ENCODE peak calls at places on chromosome 22, in seven cellular contexts. S is central memory CD8-positive, alpha-beta T cell; C is activated B cell treated with CpG ODN at 0.5 μM for 24 hours; T is activated CD4-positive, CD25-positive, alpha-beta regulatory T cell treated with anti-CD3 and anti-CD28 coated beads, Interleukin-2, amount 50 U/mL, for 24 hours; J is T-cell; O is HCT116; W is memory B cell. I is an unnamed sample.

GRCh38 chr22:50139843-50140415 is 30.6 kb upstream of the PANX2 start:
- ATAC-seq in S (no peak), C (no peak), T (peak), J (no peak), O (no peak), W (peak), I (peak)

GRCh38 chr22:43919106-43919965 is 4.3 kb upstream of the PNPLA3 start:
- ATAC-seq in S (no peak), C (no peak), T (no peak), J (no peak), O (no peak), W (no peak), I (no peak)

GRCh38 chr22:45511847-45512261 is 9.2 kb downstream of the FBLN1 start:
- ATAC-seq in S (no peak), C (no peak), T (no peak), J (no peak), O (no peak), W (no peak), I (peak)

GRCh38 chr22:19965771-19966709 is 24.4 kb upstream of the TXNRD2 start:
- ATAC-seq in S (no peak), C (no peak), T (no peak), J (no peak), O (no peak), W (no peak), I (no peak)

GRCh38 chr22:20062766-20063083 is 17.3 kb upstream of the DGCR8 start:
- ATAC-seq in S (no peak), C (no peak), T (no peak), J (no peak), O (peak), W (no peak), I (peak)

GRCh38 chr22:27554841-27555456 is 246.6 kb downstream of the MN1 start:
- ATAC-seq in S (no peak), C (no peak), T (no peak), J (no peak), O (no peak), W (no peak), I (peak)

GRCh38 chr22:46592390-46592872 is 27.8 kb upstream of the GRAMD4 start:
- ATAC-seq in S (peak), C (peak), T (peak), J (peak), O (no peak), W (peak), I (no peak)

GRCh38 chr22:49633010-49633324 is 194.7 kb downstream of the BRD1 start:
- ATAC-seq in S (no peak), C (no peak), T (no peak), J (no peak), O (no peak), W (no peak), I (no peak)

GRCh38 chr22:49724030-49724892 is 103.4 kb downstream of the BRD1 start:
- ATAC-seq in S (no peak), C (no peak), T (peak), J (peak), O (no peak), W (no peak), I (no peak)

GRCh38 chr22:34588893-34589545 is 476.9 kb upstream of the ISX start:
- ATAC-seq in S (no peak), C (no peak), T (no peak), J (no peak), O (no peak), W (no peak), I (no peak)

GRCh38 chr22:26718905-26719304 is 61.5 kb downstream of the MIAT start:
- ATAC-seq in S (no peak), C (no peak), T (no peak), J (no peak), O (peak), W (no peak), I (no peak)

GRCh38 chr22:24432059-24432853 is 4.9 kb downstream of the ADORA2A start:
- ATAC-seq in S (no peak), C (no peak), T (no peak), J (no peak), O (peak), W (no peak), I (no peak)

GRCh38 chr22:46139895-46140350 is 10.4 kb upstream of the PPARA start:
- ATAC-seq in S (no peak), C (no peak), T (no peak), J (no peak), O (no peak), W (no peak), I (no peak)

GRCh38 chr22:44080936-44081853 is 57.1 kb downstream of the PARVB start:
- ATAC-seq in S (peak), C (peak), T (peak), J (peak), O (peak), W (peak), I (peak)

GRCh38 chr22:35752172-35752832 is 34.6 kb downstream of the APOL5 start:
- ATAC-seq in S (no peak), C (no peak), T (no peak), J (no peak), O (no peak), W (peak), I (no peak)

GRCh38 chr22:30643055-30643875 is 7.7 kb downstream of the SLC35E4 start:
- ATAC-seq in S (no peak), C (no peak), T (no peak), J (no peak), O (no peak), W (no peak), I (no peak)

GRCh38 chr22:23203452-23204124 is 23.3 kb downstream of the BCR start:
- ATAC-seq in S (no peak), C (no peak), T (no peak), J (no peak), O (no peak), W (no peak), I (no peak)

GRCh38 chr22:46537946-46538815 is 761 bp upstream of the CELSR1 start:
- ATAC-seq in S (no peak), C (no peak), T (no peak), J (no peak), O (peak), W (no peak), I (peak)

GRCh38 chr22:37893583-37893983 is 12.5 kb upstream of the MICALL1 start:
- ATAC-seq in S (no peak), C (no peak), T (no peak), J (no peak), O (no peak), W (no peak), I (no peak)

GRCh38 chr22:23225724-23226496 is 45.6 kb downstream of the BCR start:
- ATAC-seq in S (peak), C (no peak), T (no peak), J (peak), O (no peak), W (no peak), I (peak)

GRCh38 chr22:38657248-38657909 is 941 bp downstream of the CBY1 start:
- ATAC-seq in S (peak), C (peak), T (peak), J (peak), O (peak), W (no peak), I (peak)